ENCODE peak calls at places on chromosomes 11 and 22, in seven cellular contexts. C, K, H, T, Z, R and X are unnamed samples. For H3K4me1, the result is how much of the 10 kb centered on the place peaks cover.

GRCh38 chr22:23509571-23510302 is 70.4 kb downstream of the IGLL1 start:
- DNase-seq in C (no peak), T (no peak), H (no peak), R (no peak), K (no peak), Z (no peak), X (no peak)

GRCh38 chr22:21646608-21647590 is 4.8 kb downstream of the SDF2L1 start:
- DNase-seq in R (peak), Z (peak), T (peak), C (peak), H (peak), K (no peak), X (peak)

GRCh38 chr11:34653851-34654490 is 33.1 kb downstream of the EHF start:
- DNase-seq in T (peak), C (no peak), Z (no peak), K (no peak), H (peak), R (no peak), X (no peak)

GRCh38 chr11:17512101-17512500 is 32.1 kb downstream of the USH1C start:
- DNase-seq in H (no peak), Z (no peak), K (no peak), C (no peak), T (no peak), R (no peak), X (no peak)

GRCh38 chr11:134516529-134516928 is 104.5 kb upstream of the B3GAT1 start:
- DNase-seq in Z (no peak), K (no peak), T (no peak), C (no peak), R (no peak), H (peak), X (no peak)

GRCh38 chr22:45469573-45470383 is 32.9 kb upstream of the FBLN1 start:
- DNase-seq in K (no peak), R (no peak), C (no peak), Z (no peak), H (no peak), T (peak), X (no peak)

GRCh38 chr11:19677380-19678080 is 35.1 kb upstream of the NAV2 start:
- DNase-seq in H (no peak), T (no peak), Z (no peak), K (no peak), R (no peak), C (no peak), X (no peak)

GRCh38 chr11:88169481-88169880 is 5.8 kb downstream of the RAB38 start:
- DNase-seq in C (no peak), H (no peak), K (no peak), R (no peak), T (peak), Z (no peak), X (no peak)

GRCh38 chr11:102559839-102560238 is 29.3 kb upstream of the MMP7 start:
- DNase-seq in K (no peak), T (no peak), Z (no peak), R (no peak), H (no peak), C (no peak), X (no peak)

GRCh38 chr22:37472418-37473006 is 13.7 kb downstream of the MFNG start:
- DNase-seq in K (no peak), H (peak), C (peak), R (no peak), T (peak), Z (no peak), X (no peak)

GRCh38 chr22:37510046-37510445 is 9.2 kb downstream of the CARD10 start:
- DNase-seq in C (no peak), T (no peak), R (no peak), Z (no peak), H (no peak), K (no peak), X (peak)

GRCh38 chr22:27573992-27574391 is 227.6 kb downstream of the MN1 start:
- DNase-seq in T (peak), K (no peak), R (no peak), H (no peak), C (no peak), Z (no peak), X (no peak)

GRCh38 chr22:50403701-50404101 is 60.6 kb downstream of the PPP6R2 start:
- DNase-seq in Z (peak), C (no peak), K (no peak), H (no peak), T (no peak), R (no peak), X (peak)

GRCh38 chr22:27754247-27754887 is 47.2 kb downstream of the MN1 start:
- DNase-seq in R (no peak), C (no peak), K (no peak), Z (no peak), H (no peak), T (no peak), X (peak)

GRCh38 chr11:14974723-14975587 is 2.8 kb upstream of the CALCA start:
- DNase-seq in T (peak), Z (peak), C (peak), K (peak), R (peak), H (peak), X (peak)

GRCh38 chr11:71286701-71287643 is 34.6 kb upstream of the SHANK2 start:
- DNase-seq in T (peak), R (no peak), C (no peak), H (no peak), K (no peak), Z (no peak), X (no peak)

DNA sequence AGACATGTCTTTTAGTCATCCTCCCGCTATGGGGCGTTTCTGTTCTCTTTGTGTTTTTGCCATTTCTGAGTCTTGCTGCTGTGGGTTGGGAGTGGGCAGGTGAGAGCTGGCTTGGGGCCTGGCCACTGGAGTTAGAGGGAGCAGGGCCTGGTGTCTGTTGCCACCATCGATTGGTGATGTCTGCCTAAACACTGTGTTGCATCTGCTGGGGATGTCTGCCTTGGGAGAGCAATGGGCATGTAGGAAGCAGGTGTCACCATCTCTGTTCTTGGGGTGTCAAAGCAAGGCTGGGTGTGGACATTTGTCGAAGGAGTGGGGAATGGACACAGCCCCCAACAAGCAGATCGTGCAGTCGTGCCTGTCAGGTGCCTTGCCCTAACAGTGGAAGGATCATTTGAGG is 56.8 kb downstream of the LRP5 start:
- DNase-seq in C (no peak), K (no peak), Z (no peak), R (no peak), T (no peak), H (no peak), X (no peak)
- H3K4me1 ChIP-seq in C (under half), K (under half), Z (under half), R (under half), T (under half), H (under half), X (under half)

DNA sequence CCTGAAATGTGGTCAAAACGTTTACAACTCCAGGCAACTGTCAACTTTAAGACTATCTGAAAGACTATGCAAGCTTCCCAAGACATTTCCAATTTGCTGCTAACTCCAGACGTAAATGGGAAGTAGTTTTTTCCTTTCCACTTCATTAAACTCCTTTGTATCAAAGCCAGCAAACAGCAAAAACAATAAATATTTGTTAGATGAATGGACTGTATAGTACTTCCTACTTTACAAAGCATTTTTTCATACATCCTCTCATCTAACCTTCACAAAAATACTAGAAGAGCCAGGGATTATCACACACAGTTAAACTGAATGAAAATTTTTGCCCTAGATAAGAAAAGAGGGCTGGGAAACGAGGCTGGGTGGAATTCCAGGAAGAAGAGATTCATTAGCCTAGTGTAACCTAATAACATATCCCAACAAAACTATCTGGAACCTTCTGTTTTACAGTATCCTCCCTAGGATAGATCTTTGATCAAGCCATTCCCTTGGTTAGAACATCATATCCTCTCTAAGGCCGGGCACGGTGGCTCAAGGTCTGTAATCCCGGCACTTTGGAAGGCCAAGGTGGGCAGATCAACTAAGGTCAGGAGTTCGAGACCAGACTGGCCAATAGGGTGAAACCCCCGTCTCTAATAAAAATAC is 10.4 kb downstream of the NUP98 start:
- DNase-seq in H (no peak), K (no peak), Z (no peak), R (no peak), T (no peak), C (no peak), X (no peak)
- H3K4me1 ChIP-seq in H (under half), K (under half), Z (under half), R (under half), T (under half), C (half or more), X (under half)

DNA sequence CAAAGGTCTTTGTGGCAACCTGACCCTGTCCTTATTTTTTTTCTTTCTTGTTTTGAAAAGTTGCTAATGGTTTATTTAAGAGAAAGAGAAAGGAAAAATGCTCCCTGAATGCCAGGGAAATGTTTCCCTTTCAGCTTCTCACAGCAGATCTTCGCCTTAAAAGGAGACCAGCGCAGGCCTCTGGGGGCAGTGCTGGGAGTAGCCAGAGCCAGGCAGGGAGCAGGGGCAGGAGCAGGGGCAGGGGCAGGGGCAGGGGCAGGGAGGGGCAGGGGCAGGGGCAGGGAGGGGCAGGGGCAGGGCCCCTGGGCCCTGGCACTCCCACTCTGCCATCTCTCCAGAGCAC is 5.1 kb downstream of the MOB2 start:
- DNase-seq in C (no peak), R (no peak), T (no peak), H (peak), K (no peak), Z (no peak), X (peak)
- H3K4me1 ChIP-seq in C (under half), R (under half), T (under half), H (under half), K (under half), Z (under half), X (under half)

GRCh38 chr11:72703281-72704008 is 29.2 kb upstream of the PDE2A start:
- DNase-seq in H (peak), C (no peak), R (no peak), T (peak), Z (peak), K (no peak), X (peak)
- H3K4me1 ChIP-seq in H (half or more), C (under half), R (under half), T (under half), Z (under half), K (under half), X (under half)

GRCh38 chr11:122042981-122043380 is 73.0 kb downstream of the BLID start:
- DNase-seq in Z (no peak), K (no peak), R (no peak), C (no peak), H (no peak), T (peak), X (no peak)
- H3K4me1 ChIP-seq in Z (under half), K (under half), R (under half), C (under half), H (under half), T (under half), X (under half)

DNA sequence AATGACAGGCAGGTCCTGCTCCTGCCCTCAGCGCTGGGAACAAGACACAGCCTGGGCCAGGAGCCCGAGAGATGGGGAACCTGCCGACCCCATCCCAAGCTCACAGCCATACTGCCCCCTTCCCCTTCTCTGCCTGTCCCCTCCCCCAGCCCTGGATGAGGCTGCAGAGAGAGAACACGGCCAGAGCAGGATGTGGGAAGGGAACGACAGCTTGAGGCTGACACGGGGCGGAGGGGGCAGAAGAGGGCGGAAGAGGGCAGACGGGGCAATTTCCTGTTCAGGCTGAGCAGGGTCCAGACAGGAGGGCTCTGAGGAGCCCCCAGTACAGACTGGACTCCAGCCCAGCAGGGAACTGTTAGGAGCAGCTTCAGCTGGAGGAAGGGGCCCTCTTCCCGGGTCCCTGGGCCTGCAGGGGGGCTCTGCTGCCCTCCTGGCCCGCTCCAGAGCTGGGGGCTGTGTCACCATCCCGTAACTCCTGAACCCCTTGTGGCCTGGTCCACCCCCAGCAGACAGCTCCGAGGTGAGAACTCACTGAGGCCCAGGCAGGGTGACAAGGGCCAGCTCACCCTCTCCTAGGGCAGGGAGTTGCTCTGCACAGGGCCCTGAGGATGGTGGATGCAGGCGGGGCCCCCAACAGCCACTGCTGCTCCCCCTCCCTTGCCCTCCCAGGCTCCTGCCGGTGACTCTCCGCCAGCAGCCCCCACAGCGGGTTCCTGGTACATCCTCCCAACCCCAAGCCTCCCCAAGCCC is 5.7 kb downstream of the CTSD start:
- DNase-seq in Z (no peak), T (no peak), R (no peak), C (peak), K (no peak), H (no peak), X (peak)
- H3K4me1 ChIP-seq in Z (under half), T (under half), R (under half), C (half or more), K (under half), H (under half), X (under half)

DNA sequence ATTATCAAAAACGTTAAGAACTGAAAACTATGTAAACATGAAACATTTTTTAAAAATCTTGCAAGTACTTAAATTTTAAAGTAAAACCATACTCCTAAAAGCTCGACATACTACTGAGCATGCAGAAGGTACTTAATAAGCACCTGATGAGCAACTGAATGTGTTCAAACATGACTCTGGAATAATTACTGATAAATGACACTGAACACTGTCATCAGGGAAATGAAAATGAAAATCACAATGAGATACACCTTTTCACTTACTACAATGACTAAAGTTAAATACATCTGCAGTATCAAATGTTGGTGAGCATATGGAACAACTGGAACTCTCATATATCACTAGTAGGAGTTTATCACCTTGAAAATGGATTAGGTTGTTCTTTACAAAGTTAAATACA is 65.2 kb downstream of the PICALM start:
- DNase-seq in R (no peak), T (no peak), Z (no peak), H (no peak), K (no peak), C (no peak), X (no peak)
- H3K4me1 ChIP-seq in R (under half), T (under half), Z (under half), H (under half), K (under half), C (under half), X (under half)

DNA sequence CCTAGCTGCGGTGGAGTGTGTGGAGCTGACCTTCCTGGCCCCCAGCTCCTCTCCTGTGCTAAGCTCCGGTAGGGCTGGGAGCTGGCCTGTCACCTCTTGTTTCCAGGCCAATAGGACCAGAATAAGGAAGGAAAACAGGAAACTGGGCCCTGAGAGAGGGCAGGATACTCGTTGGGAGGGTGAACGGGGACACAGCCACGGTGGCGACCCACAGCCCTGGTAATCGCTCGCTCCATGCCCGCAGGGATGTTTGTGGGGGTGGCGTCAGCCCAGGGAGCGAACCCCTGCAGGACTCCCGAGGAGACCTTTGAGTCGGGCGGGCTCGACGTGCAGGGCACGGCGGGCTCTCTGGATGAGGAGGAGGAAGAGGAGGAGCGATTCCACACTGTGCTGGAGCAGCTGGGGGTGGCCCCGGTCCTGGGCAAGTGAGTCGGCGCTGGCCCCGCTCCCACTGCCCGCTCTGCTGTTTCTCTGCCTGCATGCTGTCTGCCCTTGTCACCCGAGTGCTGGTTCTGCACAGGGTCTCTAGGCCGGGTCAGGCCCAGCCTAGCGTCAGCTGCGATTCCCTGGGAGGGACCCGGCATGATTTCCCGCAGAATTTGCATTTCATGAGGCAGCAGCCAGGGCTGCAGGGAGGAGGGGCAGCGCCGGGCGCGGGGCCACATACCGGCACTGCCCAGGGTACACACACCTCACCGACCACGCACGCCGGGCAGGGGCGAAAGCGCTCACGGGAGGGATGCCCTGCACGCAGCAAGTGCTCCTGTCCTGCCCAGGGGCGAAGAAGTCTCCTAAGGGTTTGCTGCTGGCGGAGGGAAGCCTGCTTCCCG is 1.6 kb downstream of the CRACR2B start:
- DNase-seq in T (no peak), C (no peak), Z (peak), K (no peak), H (peak), R (no peak), X (peak)
- H3K4me1 ChIP-seq in T (under half), C (under half), Z (under half), K (under half), H (half or more), R (half or more), X (under half)

GRCh38 chr11:120499088-120499487 is 12.5 kb upstream of the GRIK4 start:
- DNase-seq in C (no peak), H (no peak), R (no peak), K (no peak), Z (no peak), T (no peak), X (no peak)
- H3K4me1 ChIP-seq in C (under half), H (under half), R (under half), K (under half), Z (under half), T (under half), X (under half)